ENCODE peak calls at places on chromosomes 6 and 20, in eight cellular contexts. H is non-pigmented ciliary epithelial cell, F is progenitor cell of endocrine pancreas, B is activated gamma-delta T cell treated with Interleukin-2 at 50 U/mL for 16 hours, R is NCI-H1092, Q is B cell, N is KBM-7, T is HEK293T. X is an unnamed sample.

GRCh38 chr6:129750390-129750789 is 40.4 kb upstream of the ARHGAP18 start:
- DNase-seq in T (no peak), B (no peak), F (no peak), Q (no peak), H (no peak), N (no peak), R (no peak), X (no peak)

GRCh38 chr6:134619077-134619476 is 301.2 kb upstream of the SGK1 start:
- DNase-seq in B (no peak), H (no peak), T (no peak), Q (peak; percentile 32), R (no peak), N (no peak), F (no peak), X (peak; percentile 18)

GRCh38 chr20:16263582-16263981 is 309.7 kb downstream of the KIF16B start:
- DNase-seq in H (no peak), R (no peak), Q (no peak), N (no peak), B (no peak), F (no peak), T (no peak), X (no peak)

GRCh38 chr6:112909781-112910180 is 562.7 kb downstream of the RFPL4B start:
- DNase-seq in F (no peak), B (no peak), N (no peak), H (no peak), T (no peak), Q (no peak), R (no peak), X (no peak)

GRCh38 chr6:2738373-2738979 is 12.2 kb downstream of the MYLK4 start:
- DNase-seq in B (peak; percentile 39), H (no peak), Q (no peak), R (no peak), N (peak; percentile 81), T (peak; percentile 65), F (peak; percentile 34), X (peak; percentile 78)

GRCh38 chr6:73560853-73561407 is 40.1 kb upstream of the EEF1A1 start:
- DNase-seq in T (no peak), B (no peak), H (no peak), R (no peak), Q (no peak), N (no peak), F (no peak), X (peak; percentile 60)

GRCh38 chr20:1561350-1561749 is 3.8 kb upstream of the SIRPD start:
- DNase-seq in R (no peak), Q (no peak), F (no peak), B (no peak), T (no peak), H (no peak), N (no peak), X (no peak)

GRCh38 chr6:22113046-22113766 is 183.6 kb downstream of the PRL start:
- DNase-seq in N (no peak), H (peak; percentile 99), F (no peak), R (no peak), B (no peak), T (no peak), Q (no peak), X (no peak)

GRCh38 chr20:21510414-21510971 is 3.4 kb downstream of the NKX2-2 start:
- DNase-seq in T (no peak), N (peak; percentile 46), B (no peak), Q (peak; percentile 60), F (no peak), H (no peak), R (no peak), X (no peak)

GRCh38 chr20:37095108-37095608 is 639 bp downstream of the RBL1 start:
- DNase-seq in H (no peak), F (no peak), R (no peak), B (peak; percentile 18), T (peak; percentile 30), Q (no peak), N (no peak), X (peak; percentile 61)